ENCODE peak calls at places on chromosome 14, in ten cellular contexts. One of them, this sample, is unnamed.

GRCh38 chr14:104149617-104150141 is 11.3 kb downstream of the KIF26A start:
- DNase-seq in uterus: no peak
- DNase-seq in stomach: no peak
- DNase-seq in HCT116: no peak
- DNase-seq in body of pancreas: peak
- DNase-seq in heart left ventricle: peak
- DNase-seq in IMR-90: no peak
- DNase-seq in vagina: no peak
- DNase-seq in suprapubic skin: no peak
- DNase-seq in Peyer's patch: no peak
- DNase-seq in this sample: no peak

GRCh38 chr14:33836203-33836894 is 114.5 kb downstream of the EGLN3 start:
- DNase-seq in vagina: no peak
- DNase-seq in HCT116: no peak
- DNase-seq in suprapubic skin: no peak
- DNase-seq in uterus: no peak
- DNase-seq in IMR-90: no peak
- DNase-seq in Peyer's patch: no peak
- DNase-seq in stomach: no peak
- DNase-seq in body of pancreas: no peak
- DNase-seq in heart left ventricle: no peak
- DNase-seq in this sample: no peak

GRCh38 chr14:43204816-43205215 is 1302.3 kb downstream of the FSCB start:
- DNase-seq in uterus: no peak
- DNase-seq in vagina: no peak
- DNase-seq in HCT116: no peak
- DNase-seq in heart left ventricle: no peak
- DNase-seq in IMR-90: no peak
- DNase-seq in stomach: no peak
- DNase-seq in suprapubic skin: no peak
- DNase-seq in body of pancreas: no peak
- DNase-seq in Peyer's patch: no peak
- DNase-seq in this sample: no peak

GRCh38 chr14:81406863-81407262 is 6.7 kb upstream of the STON2 start:
- DNase-seq in stomach: no peak
- DNase-seq in uterus: no peak
- DNase-seq in vagina: no peak
- DNase-seq in IMR-90: peak
- DNase-seq in Peyer's patch: no peak
- DNase-seq in heart left ventricle: no peak
- DNase-seq in body of pancreas: peak
- DNase-seq in HCT116: no peak
- DNase-seq in suprapubic skin: peak
- DNase-seq in this sample: peak

GRCh38 chr14:53060046-53060445 is 93.1 kb downstream of the DDHD1 start:
- DNase-seq in HCT116: no peak
- DNase-seq in heart left ventricle: no peak
- DNase-seq in uterus: no peak
- DNase-seq in vagina: no peak
- DNase-seq in Peyer's patch: no peak
- DNase-seq in IMR-90: peak
- DNase-seq in suprapubic skin: no peak
- DNase-seq in stomach: no peak
- DNase-seq in body of pancreas: no peak
- DNase-seq in this sample: no peak

GRCh38 chr14:92985521-92985920 is 62.6 kb downstream of the CHGA start:
- DNase-seq in suprapubic skin: no peak
- DNase-seq in vagina: no peak
- DNase-seq in Peyer's patch: no peak
- DNase-seq in stomach: no peak
- DNase-seq in heart left ventricle: no peak
- DNase-seq in uterus: no peak
- DNase-seq in body of pancreas: no peak
- DNase-seq in HCT116: no peak
- DNase-seq in IMR-90: no peak
- DNase-seq in this sample: no peak

GRCh38 chr14:105385322-105385637 is 13.1 kb upstream of the TEX22 start:
- DNase-seq in HCT116: no peak
- DNase-seq in vagina: no peak
- DNase-seq in IMR-90: no peak
- DNase-seq in uterus: no peak
- DNase-seq in heart left ventricle: no peak
- DNase-seq in body of pancreas: no peak
- DNase-seq in suprapubic skin: no peak
- DNase-seq in Peyer's patch: no peak
- DNase-seq in stomach: no peak
- DNase-seq in this sample: no peak

GRCh38 chr14:81710232-81710845 is 176.7 kb upstream of the SEL1L start:
- DNase-seq in HCT116: peak
- DNase-seq in suprapubic skin: no peak
- DNase-seq in uterus: no peak
- DNase-seq in body of pancreas: peak
- DNase-seq in vagina: no peak
- DNase-seq in IMR-90: peak
- DNase-seq in Peyer's patch: no peak
- DNase-seq in stomach: no peak
- DNase-seq in heart left ventricle: no peak
- DNase-seq in this sample: peak

GRCh38 chr14:28382460-28383220 is 383.9 kb upstream of the FOXG1 start:
- DNase-seq in HCT116: no peak
- DNase-seq in IMR-90: no peak
- DNase-seq in suprapubic skin: no peak
- DNase-seq in body of pancreas: no peak
- DNase-seq in Peyer's patch: no peak
- DNase-seq in stomach: no peak
- DNase-seq in heart left ventricle: no peak
- DNase-seq in vagina: no peak
- DNase-seq in uterus: no peak
- DNase-seq in this sample: no peak

GRCh38 chr14:95039993-95040348 is 117.4 kb downstream of the DICER1 start:
- DNase-seq in Peyer's patch: peak
- DNase-seq in uterus: peak
- DNase-seq in vagina: peak
- DNase-seq in heart left ventricle: no peak
- DNase-seq in suprapubic skin: no peak
- DNase-seq in body of pancreas: no peak
- DNase-seq in HCT116: no peak
- DNase-seq in IMR-90: no peak
- DNase-seq in stomach: peak
- DNase-seq in this sample: no peak

GRCh38 chr14:65336191-65336591 is 76.3 kb upstream of the FUT8 start:
- DNase-seq in Peyer's patch: no peak
- DNase-seq in body of pancreas: no peak
- DNase-seq in uterus: no peak
- DNase-seq in stomach: no peak
- DNase-seq in heart left ventricle: no peak
- DNase-seq in vagina: no peak
- DNase-seq in suprapubic skin: no peak
- DNase-seq in HCT116: no peak
- DNase-seq in IMR-90: peak
- DNase-seq in this sample: no peak
- TF ChIP-seq POLR2A in Peyer's patch: no peak
- TF ChIP-seq POLR2A in body of pancreas: no peak
- TF ChIP-seq POLR2A in uterus: no peak
- TF ChIP-seq POLR2A in stomach: no peak
- TF ChIP-seq POLR2A in heart left ventricle: no peak
- TF ChIP-seq POLR2A in vagina: no peak
- TF ChIP-seq POLR2A in suprapubic skin: no peak
- TF ChIP-seq POLR2A in HCT116: no peak
- TF ChIP-seq POLR2A in IMR-90: no peak
- TF ChIP-seq POLR2A in this sample: no peak

GRCh38 chr14:99599440-99599839 is 4.6 kb downstream of the CCDC85C start:
- DNase-seq in suprapubic skin: no peak
- DNase-seq in IMR-90: no peak
- DNase-seq in body of pancreas: no peak
- DNase-seq in heart left ventricle: no peak
- DNase-seq in stomach: no peak
- DNase-seq in Peyer's patch: peak
- DNase-seq in HCT116: no peak
- DNase-seq in vagina: no peak
- DNase-seq in uterus: no peak
- DNase-seq in this sample: no peak
- H3K27ac ChIP-seq in suprapubic skin: no peak
- H3K27ac ChIP-seq in IMR-90: no peak
- H3K27ac ChIP-seq in body of pancreas: peak
- H3K27ac ChIP-seq in heart left ventricle: peak
- H3K27ac ChIP-seq in stomach: peak
- H3K27ac ChIP-seq in Peyer's patch: peak
- H3K27ac ChIP-seq in HCT116: no peak
- H3K27ac ChIP-seq in vagina: no peak
- H3K27ac ChIP-seq in uterus: no peak
- H3K27ac ChIP-seq in this sample: no peak

GRCh38 chr14:100375963-100376735 is 53.0 kb downstream of the SLC25A47 start:
- DNase-seq in stomach: peak
- DNase-seq in suprapubic skin: peak
- DNase-seq in body of pancreas: peak
- DNase-seq in Peyer's patch: peak
- DNase-seq in IMR-90: peak
- DNase-seq in vagina: no peak
- DNase-seq in heart left ventricle: peak
- DNase-seq in HCT116: peak
- DNase-seq in uterus: peak
- DNase-seq in this sample: peak

GRCh38 chr14:100374270-100374669 is 51.1 kb downstream of the SLC25A47 start:
- DNase-seq in stomach: no peak
- DNase-seq in suprapubic skin: no peak
- DNase-seq in IMR-90: no peak
- DNase-seq in vagina: no peak
- DNase-seq in uterus: no peak
- DNase-seq in heart left ventricle: no peak
- DNase-seq in body of pancreas: no peak
- DNase-seq in HCT116: no peak
- DNase-seq in Peyer's patch: no peak
- DNase-seq in this sample: no peak

GRCh38 chr14:100376751-100377171 is 53.6 kb downstream of the SLC25A47 start:
- DNase-seq in Peyer's patch: no peak
- DNase-seq in heart left ventricle: no peak
- DNase-seq in suprapubic skin: no peak
- DNase-seq in vagina: no peak
- DNase-seq in stomach: no peak
- DNase-seq in body of pancreas: no peak
- DNase-seq in IMR-90: peak
- DNase-seq in HCT116: no peak
- DNase-seq in uterus: no peak
- DNase-seq in this sample: no peak

GRCh38 chr14:100374891-100375272 is 51.7 kb downstream of the SLC25A47 start:
- DNase-seq in uterus: no peak
- DNase-seq in stomach: no peak
- DNase-seq in body of pancreas: no peak
- DNase-seq in vagina: no peak
- DNase-seq in heart left ventricle: no peak
- DNase-seq in HCT116: no peak
- DNase-seq in IMR-90: peak
- DNase-seq in Peyer's patch: no peak
- DNase-seq in suprapubic skin: no peak
- DNase-seq in this sample: no peak

DNA sequence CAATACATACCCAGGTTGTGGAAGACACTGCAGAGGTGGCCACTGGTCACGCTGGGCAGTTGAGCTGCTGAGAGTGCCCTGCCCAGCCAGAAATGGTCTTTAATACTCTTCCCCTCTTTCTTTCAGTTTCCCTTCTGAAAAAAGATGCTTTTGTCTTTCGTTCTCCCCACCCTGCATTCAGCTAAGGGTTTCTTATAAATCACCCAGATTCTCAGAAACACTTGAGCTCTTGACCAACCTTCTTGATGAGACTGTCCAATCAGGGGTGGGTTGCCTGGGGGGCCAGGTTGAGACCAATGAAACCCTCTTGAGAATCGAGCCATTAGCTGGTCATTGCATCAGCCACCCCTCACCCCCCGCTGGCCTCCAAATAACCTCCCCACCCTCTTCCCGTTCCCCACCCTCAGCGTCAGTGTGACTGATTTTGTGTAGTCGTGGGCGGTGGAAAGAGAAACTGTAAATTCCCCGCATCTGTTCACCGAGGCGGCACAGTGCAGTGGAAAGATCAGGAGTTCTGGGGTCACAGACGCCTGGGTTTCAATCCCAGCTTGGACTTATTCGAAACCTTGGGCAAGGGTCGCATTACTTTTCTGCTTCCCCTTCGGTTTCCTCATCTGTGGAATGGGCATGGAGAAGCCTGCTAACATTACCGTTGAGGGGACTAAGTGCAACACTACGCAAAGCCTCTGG is 52.3 kb downstream of the SLC25A47 start:
- DNase-seq in IMR-90: peak
- DNase-seq in Peyer's patch: peak
- DNase-seq in vagina: no peak
- DNase-seq in uterus: peak
- DNase-seq in heart left ventricle: peak
- DNase-seq in body of pancreas: peak
- DNase-seq in stomach: peak
- DNase-seq in HCT116: peak
- DNase-seq in suprapubic skin: peak
- DNase-seq in this sample: peak
- TF ChIP-seq POLR2A in IMR-90: peak
- TF ChIP-seq POLR2A in Peyer's patch: no peak
- TF ChIP-seq POLR2A in vagina: no peak
- TF ChIP-seq POLR2A in uterus: peak
- TF ChIP-seq POLR2A in heart left ventricle: peak
- TF ChIP-seq POLR2A in body of pancreas: no peak
- TF ChIP-seq POLR2A in stomach: no peak
- TF ChIP-seq POLR2A in HCT116: no peak
- TF ChIP-seq POLR2A in suprapubic skin: no peak
- TF ChIP-seq POLR2A in this sample: no peak

GRCh38 chr14:54699087-54699530 is 132.2 kb downstream of the SAMD4A start:
- DNase-seq in IMR-90: no peak
- DNase-seq in stomach: no peak
- DNase-seq in heart left ventricle: peak
- DNase-seq in suprapubic skin: no peak
- DNase-seq in body of pancreas: no peak
- DNase-seq in Peyer's patch: no peak
- DNase-seq in uterus: no peak
- DNase-seq in HCT116: no peak
- DNase-seq in vagina: no peak
- DNase-seq in this sample: no peak

GRCh38 chr14:54702014-54702491 is 135.1 kb downstream of the SAMD4A start:
- DNase-seq in heart left ventricle: no peak
- DNase-seq in uterus: no peak
- DNase-seq in stomach: no peak
- DNase-seq in HCT116: no peak
- DNase-seq in body of pancreas: no peak
- DNase-seq in Peyer's patch: no peak
- DNase-seq in suprapubic skin: no peak
- DNase-seq in vagina: peak
- DNase-seq in IMR-90: no peak
- DNase-seq in this sample: no peak

GRCh38 chr14:54702492-54702891 is 135.6 kb downstream of the SAMD4A start:
- DNase-seq in suprapubic skin: no peak
- DNase-seq in heart left ventricle: no peak
- DNase-seq in Peyer's patch: no peak
- DNase-seq in vagina: no peak
- DNase-seq in HCT116: no peak
- DNase-seq in uterus: no peak
- DNase-seq in stomach: no peak
- DNase-seq in body of pancreas: no peak
- DNase-seq in IMR-90: no peak
- DNase-seq in this sample: no peak

GRCh38 chr14:54699735-54700134 is 132.8 kb downstream of the SAMD4A start:
- DNase-seq in uterus: no peak
- DNase-seq in suprapubic skin: no peak
- DNase-seq in heart left ventricle: no peak
- DNase-seq in stomach: no peak
- DNase-seq in vagina: no peak
- DNase-seq in body of pancreas: no peak
- DNase-seq in Peyer's patch: no peak
- DNase-seq in HCT116: no peak
- DNase-seq in IMR-90: no peak
- DNase-seq in this sample: no peak

GRCh38 chr14:54700717-54701116 is 133.8 kb downstream of the SAMD4A start:
- DNase-seq in IMR-90: no peak
- DNase-seq in uterus: no peak
- DNase-seq in stomach: no peak
- DNase-seq in HCT116: no peak
- DNase-seq in body of pancreas: no peak
- DNase-seq in Peyer's patch: no peak
- DNase-seq in vagina: no peak
- DNase-seq in heart left ventricle: no peak
- DNase-seq in suprapubic skin: no peak
- DNase-seq in this sample: no peak
- H3K27ac ChIP-seq in IMR-90: no peak
- H3K27ac ChIP-seq in uterus: no peak
- H3K27ac ChIP-seq in stomach: no peak
- H3K27ac ChIP-seq in HCT116: no peak
- H3K27ac ChIP-seq in body of pancreas: no peak
- H3K27ac ChIP-seq in Peyer's patch: no peak
- H3K27ac ChIP-seq in vagina: no peak
- H3K27ac ChIP-seq in heart left ventricle: no peak
- H3K27ac ChIP-seq in suprapubic skin: no peak
- H3K27ac ChIP-seq in this sample: no peak

This sample was measured in tibial nerve.